ENCODE peak calls at places on chromosomes 12 and 14, in seven cellular contexts. I, N, R, O, Z, F and Q are unnamed samples.

GRCh38 chr12:102120886-102121285 is 903 bp downstream of the PARPBP start:
- DNase-seq in I (peak; percentile 29), N (peak; percentile 57), R (no peak), O (no peak), Z (no peak), F (no peak), Q (peak; percentile 4)

GRCh38 chr14:106657460-106657859 is 1131.1 kb downstream of the TMEM121 start:
- DNase-seq in I (no peak), N (no peak), R (no peak), O (no peak), Z (no peak), F (no peak), Q (no peak)

GRCh38 chr12:67784831-67785230 is 136.3 kb downstream of the DYRK2 start:
- DNase-seq in I (no peak), N (no peak), R (no peak), O (no peak), Z (no peak), F (no peak), Q (no peak)

GRCh38 chr12:32155911-32156585 is 49.4 kb downstream of the BICD1 start:
- DNase-seq in I (no peak), N (no peak), R (no peak), O (no peak), Z (no peak), F (no peak), Q (no peak)

GRCh38 chr14:96398921-96399320 is 7.0 kb downstream of the AK7 start:
- DNase-seq in I (no peak), N (no peak), R (no peak), O (no peak), Z (no peak), F (no peak), Q (no peak)

GRCh38 chr12:39902823-39903222 is 203.1 kb downstream of the SLC2A13 start:
- DNase-seq in I (no peak), N (no peak), R (no peak), O (no peak), Z (no peak), F (no peak), Q (no peak)

GRCh38 chr14:90576581-90576980 is 179.8 kb downstream of the CALM1 start:
- DNase-seq in I (no peak), N (no peak), R (no peak), O (no peak), Z (no peak), F (no peak), Q (peak; percentile 62)

GRCh38 chr12:94536040-94536965 is 76.6 kb upstream of the CEP83 start:
- DNase-seq in I (no peak), N (no peak), R (no peak), O (no peak), Z (no peak), F (no peak), Q (no peak)

GRCh38 chr12:127690161-127690560 is 576.8 kb upstream of the TMEM132C start:
- DNase-seq in I (peak; percentile 12), N (peak; percentile 66), R (no peak), O (no peak), Z (no peak), F (no peak), Q (no peak)

GRCh38 chr12:21962236-21962635 is 21.0 kb upstream of the ABCC9 start:
- DNase-seq in I (no peak), N (peak; percentile 14), R (no peak), O (no peak), Z (no peak), F (no peak), Q (no peak)

GRCh38 chr12:49110191-49111155 is at the start of gene LMBR1L:
- DNase-seq in I (peak; percentile 99), N (peak; percentile 99), R (peak; percentile 97), O (peak; percentile 96), Z (peak; percentile 95), F (peak; percentile 95), Q (peak; percentile 99)

GRCh38 chr14:77458249-77458950 is 507 bp downstream of the AHSA1 start:
- DNase-seq in I (peak; percentile 68), N (peak; percentile 43), R (peak; percentile 10), O (peak; percentile 50), Z (no peak), F (no peak), Q (peak; percentile 67)

GRCh38 chr14:72916174-72916573 is 10.1 kb upstream of the DCAF4 start:
- DNase-seq in I (no peak), N (peak; percentile 85), R (no peak), O (no peak), Z (no peak), F (no peak), Q (no peak)

GRCh38 chr14:104892517-104893434 is 27.7 kb downstream of the CEP170B start:
- DNase-seq in I (no peak), N (no peak), R (no peak), O (peak; percentile 16), Z (no peak), F (no peak), Q (peak; percentile 66)

GRCh38 chr14:92425101-92425500 is 88.5 kb upstream of the RIN3 start:
- DNase-seq in I (no peak), N (peak; percentile 49), R (no peak), O (no peak), Z (no peak), F (no peak), Q (no peak)

DNA sequence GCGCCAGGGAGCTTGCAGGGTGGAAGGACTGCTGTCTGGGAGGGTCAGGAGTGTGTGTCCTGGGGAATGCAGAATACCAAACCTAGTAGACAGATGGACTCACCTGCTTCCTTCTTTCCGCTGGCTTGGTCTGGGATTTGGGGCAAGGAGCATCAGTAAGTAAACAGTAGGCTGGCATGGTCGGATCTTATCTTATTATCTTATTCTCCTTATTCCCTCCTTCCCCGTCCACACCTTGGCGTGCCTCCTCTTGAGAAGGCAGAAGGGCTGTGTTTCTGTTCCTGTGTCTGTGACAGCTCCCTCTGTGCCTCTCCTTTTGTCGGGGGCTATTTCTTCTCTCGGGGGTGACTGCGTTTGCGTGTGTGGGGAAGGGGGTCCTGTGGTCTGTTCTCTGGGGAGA is 4.1 kb downstream of the KRT86 start:
- DNase-seq in I (peak; percentile 15), N (peak; percentile 66), R (no peak), O (no peak), Z (no peak), F (no peak), Q (no peak)
- H3K4me3 ChIP-seq in I (peak overlapping the region; percentile 43), N (peak overlapping the region; percentile 64), R (no peak overlapping the region), O (no peak overlapping the region), Z (peak overlapping the region; percentile 48), F (no peak overlapping the region), Q (peak overlapping the region; percentile 9)

GRCh38 chr12:109502332-109502731 is 24.9 kb downstream of the UBE3B start:
- DNase-seq in I (no peak), N (no peak), R (no peak), O (no peak), Z (no peak), F (no peak), Q (no peak)

GRCh38 chr12:109501299-109501698 is 23.9 kb downstream of the UBE3B start:
- DNase-seq in I (no peak), N (no peak), R (no peak), O (no peak), Z (no peak), F (no peak), Q (no peak)

GRCh38 chr12:109503611-109504010 is 26.2 kb downstream of the UBE3B start:
- DNase-seq in I (no peak), N (no peak), R (no peak), O (no peak), Z (no peak), F (no peak), Q (no peak)

GRCh38 chr12:109497675-109498074 is 20.2 kb downstream of the UBE3B start:
- DNase-seq in I (no peak), N (no peak), R (no peak), O (no peak), Z (no peak), F (no peak), Q (no peak)

DNA sequence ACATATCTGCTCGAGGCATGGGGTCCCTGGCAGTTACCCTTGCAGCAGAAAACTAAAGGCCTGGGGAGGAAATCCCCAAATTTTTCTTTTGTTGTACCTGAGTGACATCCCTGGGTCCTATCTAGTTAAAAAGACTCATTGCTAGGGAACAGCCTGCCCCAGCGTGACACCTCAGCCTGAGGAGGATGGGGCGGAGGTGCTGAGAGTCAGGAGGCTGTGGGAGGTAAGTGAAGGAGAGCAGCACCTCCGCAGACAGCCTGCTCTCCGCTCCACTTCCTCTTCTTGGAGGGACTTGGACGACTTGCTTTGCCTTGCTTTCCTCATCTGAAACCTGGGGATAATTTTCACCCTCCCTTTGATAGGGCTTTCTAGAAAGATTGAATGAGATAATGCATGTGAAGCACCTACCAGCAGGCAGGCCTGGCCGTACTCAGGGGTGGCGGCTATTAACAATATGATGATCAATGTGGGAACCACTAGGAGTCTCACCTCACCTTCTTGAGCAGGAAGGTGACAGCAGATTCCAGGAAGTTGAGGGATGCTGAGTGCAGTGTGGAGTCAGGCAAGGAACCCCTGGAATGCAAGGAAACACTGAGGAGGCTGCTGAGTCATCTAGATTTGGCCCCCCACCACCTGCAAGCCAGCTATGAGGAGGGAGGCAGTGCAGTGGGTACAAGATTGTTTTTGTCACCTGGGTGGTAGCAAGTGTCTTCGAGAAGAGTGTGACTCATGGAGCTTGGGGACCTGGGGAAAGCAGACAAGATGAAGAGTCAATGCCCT is 23.2 kb downstream of the UBE3B start:
- DNase-seq in I (no peak), N (no peak), R (no peak), O (no peak), Z (no peak), F (no peak), Q (no peak)
- H3K36me3 ChIP-seq in I (no peaks in the 10 kb centered on the region), N (peaks cover 36% of the 10 kb centered on the region), R (peaks cover 80% of the 10 kb centered on the region), O (no peaks in the 10 kb centered on the region), Z (peaks cover 5% of the 10 kb centered on the region), F (peaks cover 2% of the 10 kb centered on the region), Q (peaks cover 11% of the 10 kb centered on the region)

DNA sequence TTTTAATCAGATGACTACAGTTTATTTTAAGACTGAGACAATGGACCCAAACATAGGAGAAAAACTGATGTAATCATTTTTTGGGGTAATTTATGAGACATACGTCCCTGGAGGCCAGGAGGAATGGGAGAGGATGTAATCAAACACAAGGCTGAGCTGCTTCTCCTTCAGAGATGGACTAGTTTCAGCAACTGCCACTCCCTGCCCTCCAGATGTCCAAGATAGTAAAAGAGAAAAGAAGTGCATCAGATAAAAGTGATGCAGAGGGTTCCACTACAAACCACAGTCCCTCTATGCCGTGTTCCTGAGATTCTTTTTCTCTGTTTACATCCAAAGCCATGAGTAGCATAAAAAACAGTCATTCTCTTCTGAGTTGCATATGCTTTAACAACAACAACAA is 101.1 kb downstream of the DACT1 start:
- DNase-seq in I (no peak), N (peak; percentile 30), R (no peak), O (no peak), Z (no peak), F (no peak), Q (no peak)
- H3K27me3 ChIP-seq in I (no peaks in the 10 kb centered on the region), N (no peaks in the 10 kb centered on the region), R (no peaks in the 10 kb centered on the region), O (no peaks in the 10 kb centered on the region), Z (no peaks in the 10 kb centered on the region), F (no peaks in the 10 kb centered on the region), Q (no peaks in the 10 kb centered on the region)

DNA sequence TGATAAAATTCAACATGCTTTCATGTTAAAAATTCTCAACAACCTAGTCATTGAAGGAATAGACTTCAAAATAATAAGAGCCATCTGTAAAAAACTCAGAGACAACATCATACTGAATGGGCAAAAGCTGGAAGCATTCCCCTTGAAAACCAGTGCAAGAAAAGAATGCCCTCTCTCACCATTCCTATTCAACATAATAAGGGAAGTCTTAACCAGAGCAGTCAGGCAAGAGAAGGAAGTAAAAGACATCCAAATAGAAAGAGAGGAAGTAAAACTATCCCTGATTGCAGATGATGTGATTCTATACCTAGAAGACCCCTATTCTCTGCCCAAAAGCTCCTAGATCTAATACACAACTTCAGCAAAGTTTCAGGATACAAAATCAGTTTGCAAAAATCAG is 52.9 kb downstream of the APOBEC1 start:
- DNase-seq in I (no peak), N (no peak), R (no peak), O (no peak), Z (no peak), F (no peak), Q (no peak)
- H3K4me3 ChIP-seq in I (no peak overlapping the region), N (no peak overlapping the region), R (no peak overlapping the region), O (no peak overlapping the region), Z (no peak overlapping the region), F (no peak overlapping the region), Q (no peak overlapping the region)

GRCh38 chr12:93369505-93369904 is 8.2 kb upstream of the NUDT4 start:
- DNase-seq in I (no peak), N (no peak), R (no peak), O (no peak), Z (no peak), F (no peak), Q (no peak)
- H3K36me3 ChIP-seq in I (no peaks in the 10 kb centered on the region), N (no peaks in the 10 kb centered on the region), R (no peaks in the 10 kb centered on the region), O (no peaks in the 10 kb centered on the region), Z (no peaks in the 10 kb centered on the region), F (no peaks in the 10 kb centered on the region), Q (no peaks in the 10 kb centered on the region)